ENCODE peak calls at places on chromosome 4, in four cellular contexts. A, K, N and T are unnamed samples.

GRCh38 chr4:41731569-41731968 is 17.0 kb downstream of the PHOX2B start:
- DNase-seq in A (no peak), K (no peak), N (no peak), T (no peak)

GRCh38 chr4:120843840-120844527 is 78.5 kb downstream of the PRDM5 start:
- DNase-seq in A (no peak), K (peak; percentile 9), N (no peak), T (no peak)

GRCh38 chr4:31674313-31674947 is 954.3 kb downstream of the PCDH7 start:
- DNase-seq in A (no peak), K (no peak), N (peak; percentile 9), T (no peak)

GRCh38 chr4:170420255-170420693 is 330.5 kb upstream of the AADAT start:
- DNase-seq in A (peak; percentile 0), K (no peak), N (peak; percentile 4), T (no peak)

GRCh38 chr4:183153190-183153916 is 54.3 kb downstream of the WWC2 start:
- DNase-seq in A (no peak), K (no peak), N (no peak), T (no peak)

GRCh38 chr4:80173387-80173786 is 23.9 kb upstream of the PRDM8 start:
- DNase-seq in A (no peak), K (no peak), N (no peak), T (no peak)

GRCh38 chr4:13783800-13784411 is 156.4 kb upstream of the BOD1L1 start:
- DNase-seq in A (no peak), K (no peak), N (no peak), T (no peak)

GRCh38 chr4:14375816-14376215 is 626.5 kb upstream of the CPEB2 start:
- DNase-seq in A (no peak), K (no peak), N (no peak), T (no peak)

GRCh38 chr4:176654565-176655216 is 138.0 kb downstream of the VEGFC start:
- DNase-seq in A (no peak), K (no peak), N (no peak), T (no peak)

GRCh38 chr4:9808077-9808476 is 26.6 kb downstream of the DRD5 start:
- DNase-seq in A (no peak), K (no peak), N (no peak), T (no peak)

GRCh38 chr4:73984736-73985527 is 3.1 kb downstream of the PPBP start:
- DNase-seq in A (no peak), K (no peak), N (no peak), T (no peak)

GRCh38 chr4:91840359-91840758 is 463.4 kb upstream of the GRID2 start:
- DNase-seq in A (no peak), K (no peak), N (no peak), T (no peak)

GRCh38 chr4:70183168-70183939 is 12.2 kb upstream of the ODAM start:
- DNase-seq in A (peak; percentile 1), K (peak; percentile 57), N (no peak), T (peak; percentile 7)

GRCh38 chr4:54872246-54872645 is 214.5 kb downstream of the KIT start:
- DNase-seq in A (no peak), K (no peak), N (no peak), T (no peak)

GRCh38 chr4:27986476-27986875 is 1125.8 kb downstream of the STIM2 start:
- DNase-seq in A (no peak), K (no peak), N (no peak), T (no peak)

GRCh38 chr4:148634476-148634875 is 192.3 kb upstream of the NR3C2 start:
- DNase-seq in A (no peak), K (no peak), N (no peak), T (peak; percentile 43)